ENCODE peak calls at places on chromosomes 2 and 18, in ten cellular contexts. F is brain microvascular endothelial cell; C is keratinocyte; T is astrocyte of the spinal cord; G is psoas muscle; R is PC-3; B is HFF-Myc; Y is heart right ventricle; K is CD8-positive, alpha-beta T cell; I is lower lobe of right lung. V is an unnamed sample.

GRCh38 chr2:61177727-61178549 is 15.9 kb downstream of the C2orf74 start:
- DNase-seq in B (no peak), C (no peak), F (no peak), R (peak; percentile 19), T (no peak), I (peak; percentile 57), Y (peak; percentile 33), G (peak; percentile 70), K (peak; percentile 50), V (peak; percentile 30)

GRCh38 chr2:5818947-5819346 is 126.8 kb downstream of the SOX11 start:
- DNase-seq in B (no peak), R (no peak), K (no peak), F (no peak), G (no peak), T (no peak), C (no peak), I (no peak), Y (no peak), V (no peak)

GRCh38 chr18:2911533-2911932 is 64.7 kb downstream of the EMILIN2 start:
- DNase-seq in B (no peak), F (no peak), C (no peak), T (no peak), R (no peak), I (no peak), Y (no peak), G (no peak), K (no peak), V (no peak)

GRCh38 chr18:12628706-12629702 is 28.9 kb downstream of the SPIRE1 start:
- DNase-seq in I (no peak), B (no peak), F (peak; percentile 65), C (no peak), G (no peak), T (peak; percentile 73), Y (no peak), K (no peak), R (peak; percentile 73), V (peak; percentile 91)

GRCh38 chr2:161250864-161251436 is 57.3 kb upstream of the PSMD14 start:
- DNase-seq in C (peak; percentile 48), I (no peak), G (no peak), T (peak; percentile 40), B (no peak), F (peak; percentile 27), R (peak; percentile 83), K (no peak), Y (no peak), V (peak; percentile 51)

GRCh38 chr2:109558076-109558882 is 55.5 kb downstream of the SEPTIN10 start:
- DNase-seq in F (peak; percentile 71), Y (no peak), G (no peak), K (no peak), T (peak; percentile 75), C (peak; percentile 65), R (peak; percentile 97), B (peak; percentile 55), I (no peak), V (peak; percentile 85)

GRCh38 chr2:174001107-174001506 is 35.9 kb upstream of the SP3 start:
- DNase-seq in K (no peak), F (no peak), I (no peak), T (no peak), Y (no peak), G (no peak), R (no peak), B (no peak), C (no peak), V (no peak)

GRCh38 chr2:10932345-10933151 is 20.8 kb downstream of the KCNF1 start:
- DNase-seq in Y (no peak), K (no peak), I (no peak), T (no peak), B (no peak), G (no peak), R (no peak), C (no peak), F (no peak), V (no peak)

GRCh38 chr2:136013962-136014361 is 28.5 kb upstream of the DARS1 start:
- DNase-seq in G (no peak), C (no peak), R (no peak), K (no peak), Y (no peak), I (no peak), T (no peak), B (no peak), F (no peak), V (no peak)

GRCh38 chr2:229673676-229674075 is 40.7 kb downstream of the DNER start:
- DNase-seq in B (no peak), G (no peak), F (no peak), K (no peak), I (no peak), T (peak; percentile 61), C (peak; percentile 17), Y (no peak), R (peak; percentile 97), V (no peak)

GRCh38 chr2:197122821-197123220 is 187.8 kb downstream of the ANKRD44 start:
- DNase-seq in Y (no peak), G (no peak), K (no peak), T (no peak), C (no peak), R (no peak), F (no peak), B (no peak), I (no peak), V (no peak)

GRCh38 chr18:45785015-45785597 is 40.4 kb upstream of the SIGLEC15 start:
- DNase-seq in I (no peak), K (peak; percentile 33), Y (no peak), T (peak; percentile 50), C (no peak), R (no peak), B (no peak), G (no peak), F (peak; percentile 63), V (peak; percentile 50)

DNA sequence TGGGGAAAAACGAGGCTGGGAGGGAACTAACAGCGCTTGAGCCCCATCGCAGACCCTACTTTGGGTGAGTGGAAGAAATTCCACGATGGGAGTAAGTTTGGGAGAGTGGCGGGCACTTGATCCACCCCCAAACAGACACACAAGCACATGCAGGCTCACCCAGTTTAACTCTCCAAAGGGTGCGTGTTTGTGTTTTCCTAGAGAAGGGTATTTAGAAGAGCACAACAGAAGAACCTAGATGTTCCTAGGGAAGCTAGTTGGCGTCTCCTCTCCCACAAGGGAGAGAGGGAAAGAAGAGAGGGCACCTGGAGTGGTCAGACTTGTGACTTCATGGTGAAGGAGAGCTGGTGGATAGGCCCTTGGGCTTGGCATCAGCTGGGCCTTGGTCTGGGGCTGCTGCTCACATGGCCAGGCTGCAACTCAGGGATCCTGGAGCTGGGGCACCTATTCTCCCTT is 3.2 kb downstream of the GATA6 start:
- DNase-seq in G (no peak), R (no peak), C (no peak), T (no peak), B (no peak), F (no peak), K (no peak), Y (no peak), I (peak; percentile 51), V (no peak)
- H3K4me3 ChIP-seq in G (peak overlapping the region; percentile 28), R (peak overlapping the region; percentile 3), C (no peak overlapping the region), T (peak overlapping the region; percentile 50), B (no peak overlapping the region), F (peak overlapping the region; percentile 86), K (no peak overlapping the region), Y (peak overlapping the region; percentile 71), I (peak overlapping the region; percentile 79), V (no peak overlapping the region)

GRCh38 chr2:84302513-84303412 is 156.3 kb downstream of the SUCLG1 start:
- DNase-seq in B (peak; percentile 19), R (peak; percentile 74), G (no peak), C (no peak), Y (no peak), K (peak; percentile 46), F (peak; percentile 39), T (peak; percentile 37), I (no peak), V (peak; percentile 40)
- TF ChIP-seq CTCF in B (peak; percentile 89), R (peak; percentile 88), G (peak; percentile 33), C (peak; percentile 92), Y (peak; percentile 75), K (peak; percentile 66), F (peak; percentile 90), T (peak; percentile 84), I (peak; percentile 77), V (peak; percentile 84)

DNA sequence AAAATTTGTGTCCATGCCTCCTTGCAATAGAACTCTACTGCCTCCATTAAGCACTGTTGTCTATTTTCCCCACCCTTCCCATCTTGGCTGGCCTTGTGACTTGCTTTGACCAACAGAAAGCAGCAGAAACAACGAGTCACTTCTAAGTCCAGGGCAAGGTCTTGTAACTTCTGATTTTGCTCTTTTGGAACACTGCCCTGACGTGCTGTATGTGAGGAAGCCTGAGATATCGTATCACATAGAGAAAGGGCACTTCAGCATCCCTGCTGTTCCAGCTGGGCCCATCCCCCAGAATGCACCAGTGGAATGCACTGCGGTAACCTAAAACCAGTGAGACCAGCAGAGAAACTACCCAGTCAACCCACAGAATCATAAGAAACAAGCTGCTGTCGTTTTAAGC is 28.1 kb downstream of the NCKAP1 start:
- DNase-seq in K (no peak), T (peak; percentile 86), I (no peak), F (peak; percentile 94), C (no peak), R (peak; percentile 10), B (peak; percentile 47), Y (peak; percentile 27), G (peak; percentile 55), V (peak; percentile 64)
- H3K4me3 ChIP-seq in K (no peak overlapping the region), T (no peak overlapping the region), I (no peak overlapping the region), F (no peak overlapping the region), C (no peak overlapping the region), R (no peak overlapping the region), B (no peak overlapping the region), Y (no peak overlapping the region), G (no peak overlapping the region), V (no peak overlapping the region)

GRCh38 chr2:120075545-120075944 is 62.7 kb downstream of the EPB41L5 start:
- DNase-seq in C (no peak), T (no peak), R (no peak), I (no peak), Y (no peak), F (no peak), K (no peak), G (no peak), B (no peak), V (no peak)
- TF ChIP-seq CTCF in C (no peak), T (no peak), R (no peak), I (no peak), Y (no peak), F (no peak), K (no peak), G (no peak), B (no peak), V (no peak)

V was measured in fibroblast of mammary gland.